ENCODE peak calls at places on chromosomes 5 and 9, in four cellular contexts. One of them, this sample, is unnamed.

GRCh38 chr5:171757853-171758535 is 27.6 kb upstream of the SMIM23 start:
- DNase-seq in GM12878: no peak
- DNase-seq in K562: no peak
- DNase-seq in HepG2: peak; percentile 30
- DNase-seq in this sample: no peak

GRCh38 chr9:2489838-2490314 is 131.7 kb upstream of the VLDLR start:
- DNase-seq in K562: no peak
- DNase-seq in HepG2: no peak
- DNase-seq in GM12878: no peak
- DNase-seq in this sample: no peak

GRCh38 chr9:132637351-132637750 is 32.4 kb downstream of the DDX31 start:
- DNase-seq in K562: no peak
- DNase-seq in GM12878: no peak
- DNase-seq in HepG2: no peak
- DNase-seq in this sample: no peak

GRCh38 chr5:80959768-80960442 is at the start of gene RASGRF2:
- DNase-seq in K562: no peak
- DNase-seq in HepG2: peak; percentile 76
- DNase-seq in GM12878: no peak
- DNase-seq in this sample: peak; percentile 67

GRCh38 chr5:143153332-143154119 is 250.0 kb downstream of the NR3C1 start:
- DNase-seq in GM12878: no peak
- DNase-seq in HepG2: no peak
- DNase-seq in K562: no peak
- DNase-seq in this sample: no peak

GRCh38 chr5:44275908-44276307 is 113.3 kb downstream of the FGF10 start:
- DNase-seq in K562: no peak
- DNase-seq in HepG2: no peak
- DNase-seq in GM12878: no peak
- DNase-seq in this sample: no peak

GRCh38 chr9:25677301-25678146 is 720 bp downstream of the TUSC1 start:
- DNase-seq in GM12878: no peak
- DNase-seq in K562: no peak
- DNase-seq in HepG2: no peak
- DNase-seq in this sample: peak; percentile 73

GRCh38 chr9:121285835-121286687 is 18.1 kb downstream of the GSN start:
- DNase-seq in GM12878: no peak
- DNase-seq in K562: peak; percentile 49
- DNase-seq in HepG2: no peak
- DNase-seq in this sample: no peak

GRCh38 chr5:148335259-148335658 is at the start of gene SPINK9:
- DNase-seq in HepG2: no peak
- DNase-seq in K562: no peak
- DNase-seq in GM12878: no peak
- DNase-seq in this sample: no peak

GRCh38 chr5:138177936-138178515 is 404 bp downstream of the BRD8 start:
- DNase-seq in K562: peak; percentile 67
- DNase-seq in GM12878: no peak
- DNase-seq in HepG2: peak; percentile 23
- DNase-seq in this sample: peak; percentile 46

GRCh38 chr5:34847056-34847455 is 8.1 kb downstream of the TTC23L start:
- DNase-seq in K562: no peak
- DNase-seq in GM12878: no peak
- DNase-seq in HepG2: no peak
- DNase-seq in this sample: no peak

DNA sequence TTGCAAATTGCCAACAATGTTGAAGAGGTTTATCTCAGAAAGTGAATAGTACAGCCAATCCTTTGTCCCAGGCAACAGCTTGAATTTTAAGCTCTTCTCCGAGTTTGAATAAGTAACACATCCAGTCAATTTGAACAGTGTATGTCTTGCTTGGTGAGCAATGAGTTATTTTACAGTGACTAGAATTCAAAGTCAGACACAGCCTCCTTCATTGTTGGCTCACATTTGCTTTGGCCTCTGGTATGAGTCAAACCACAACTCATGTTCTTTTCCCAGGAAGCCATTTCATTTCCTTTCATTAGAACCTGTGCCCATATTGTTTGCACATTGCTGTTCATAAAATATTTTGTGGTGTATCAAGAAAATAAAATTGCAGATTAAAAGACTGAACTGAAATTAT is 622.0 kb upstream of the DAB2 start:
- DNase-seq in GM12878: no peak
- DNase-seq in HepG2: no peak
- DNase-seq in K562: no peak
- DNase-seq in this sample: no peak
- TF ChIP-seq SP1 in GM12878: no peak
- TF ChIP-seq SP1 in HepG2: no peak
- TF ChIP-seq SP1 in K562: no peak
- TF ChIP-seq SP1 in this sample: no peak

GRCh38 chr9:131593936-131594665 is 48.8 kb downstream of the PRRT1B start:
- DNase-seq in GM12878: no peak
- DNase-seq in HepG2: no peak
- DNase-seq in K562: no peak
- DNase-seq in this sample: no peak
- TF ChIP-seq TARDBP in GM12878: no peak
- TF ChIP-seq TARDBP in HepG2: no peak
- TF ChIP-seq TARDBP in K562: no peak
- TF ChIP-seq TARDBP in this sample: no peak

GRCh38 chr5:131169810-131170539 is 769 bp upstream of the LYRM7 start:
- DNase-seq in HepG2: no peak
- DNase-seq in K562: no peak
- DNase-seq in GM12878: no peak
- DNase-seq in this sample: no peak
- TF ChIP-seq SP1 in HepG2: no peak
- TF ChIP-seq SP1 in K562: no peak
- TF ChIP-seq SP1 in GM12878: no peak
- TF ChIP-seq SP1 in this sample: no peak

GRCh38 chr9:93095205-93096130 is 549 bp upstream of the CARD19 start:
- DNase-seq in HepG2: peak; percentile 95
- DNase-seq in GM12878: peak; percentile 85
- DNase-seq in K562: peak; percentile 97
- DNase-seq in this sample: peak; percentile 99

GRCh38 chr9:93096131-93096802 is at the start of gene CARD19:
- DNase-seq in HepG2: no peak
- DNase-seq in GM12878: no peak
- DNase-seq in K562: peak; percentile 55
- DNase-seq in this sample: peak; percentile 35

GRCh38 chr9:93097496-93098205 is 1.6 kb downstream of the CARD19 start:
- DNase-seq in HepG2: no peak
- DNase-seq in GM12878: no peak
- DNase-seq in K562: no peak
- DNase-seq in this sample: no peak

GRCh38 chr9:93098236-93098946 is 2.4 kb downstream of the CARD19 start:
- DNase-seq in HepG2: peak; percentile 68
- DNase-seq in GM12878: no peak
- DNase-seq in K562: no peak
- DNase-seq in this sample: no peak

DNA sequence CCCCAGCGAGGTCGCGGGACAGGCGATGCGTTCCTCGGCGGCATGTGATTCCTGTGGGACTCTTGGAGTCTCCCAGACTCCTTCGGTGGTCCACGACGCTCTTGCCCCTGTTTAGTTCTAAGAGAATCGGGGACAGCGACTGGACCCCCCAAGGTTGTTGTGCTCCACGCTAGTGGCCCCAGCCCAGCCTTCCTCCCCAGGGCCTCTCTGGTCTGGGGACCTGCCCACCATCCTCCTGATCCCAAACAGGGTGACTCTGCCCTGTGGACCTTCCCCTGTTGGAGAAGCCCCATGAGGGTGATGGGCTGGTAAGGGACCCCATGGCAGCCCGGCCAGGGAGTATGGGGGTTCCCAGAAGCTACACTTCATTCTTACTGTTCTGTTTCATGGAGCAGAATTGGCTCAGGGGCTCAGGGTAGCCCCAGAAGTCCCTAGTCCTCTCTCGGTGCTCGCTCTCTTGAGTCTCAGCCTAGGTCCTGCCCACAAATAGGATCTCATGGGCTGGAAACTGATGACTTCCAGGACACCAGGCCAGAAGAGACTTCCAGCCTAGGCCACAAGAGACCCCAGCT is 880 bp downstream of the CARD19 start:
- DNase-seq in K562: no peak
- DNase-seq in GM12878: no peak
- DNase-seq in HepG2: no peak
- DNase-seq in this sample: no peak
- TF ChIP-seq TARDBP in K562: no peak
- TF ChIP-seq TARDBP in GM12878: no peak
- TF ChIP-seq TARDBP in HepG2: no peak
- TF ChIP-seq TARDBP in this sample: no peak

This sample was measured in HEK293T.